ENCODE peak calls at places on chromosomes 6 and 20, in six cellular contexts. E is AG09309; W is NCI-H69; S is activated CD4-positive, CD25-positive, alpha-beta regulatory T cell; O is NCI-H1694; Y is fibroblast of pulmonary artery. L is an unnamed sample.

GRCh38 chr6:24489881-24490280 is 503 bp upstream of the GPLD1 start:
- DNase-seq in S (no peak), Y (peak; percentile 58), W (no peak), O (no peak), E (peak; percentile 35), L (no peak)

GRCh38 chr6:84866715-84867114 is 102.3 kb upstream of the TBX18 start:
- DNase-seq in O (no peak), Y (peak; percentile 45), W (no peak), S (no peak), E (no peak), L (no peak)

GRCh38 chr6:118743744-118744143 is 92.4 kb upstream of the CEP85L start:
- DNase-seq in W (no peak), E (no peak), S (no peak), O (peak; percentile 29), Y (no peak), L (no peak)

GRCh38 chr6:90646936-90647335 is 60.1 kb upstream of the MAP3K7 start:
- DNase-seq in W (no peak), E (no peak), S (no peak), Y (no peak), O (no peak), L (no peak)

GRCh38 chr6:7727150-7727950 is 1.5 kb downstream of the BMP6 start:
- DNase-seq in S (no peak), E (no peak), O (no peak), W (peak; percentile 66), Y (peak; percentile 36), L (peak; percentile 20)

GRCh38 chr6:5997420-5998093 is 9.2 kb downstream of the NRN1 start:
- DNase-seq in W (no peak), Y (no peak), E (no peak), S (no peak), O (no peak), L (no peak)

GRCh38 chr20:33865761-33866160 is 54.6 kb downstream of the CHMP4B start:
- DNase-seq in O (no peak), E (no peak), W (no peak), S (no peak), Y (no peak), L (no peak)

GRCh38 chr6:21500314-21500713 is 93.2 kb upstream of the SOX4 start:
- DNase-seq in W (peak; percentile 88), Y (no peak), O (no peak), S (no peak), E (no peak), L (no peak)

GRCh38 chr6:127458817-127459216 is 372 bp downstream of the KIAA0408 start:
- DNase-seq in Y (peak; percentile 83), W (peak; percentile 72), E (no peak), S (no peak), O (peak; percentile 62), L (no peak)

GRCh38 chr20:11838076-11838636 is 79.5 kb upstream of the BTBD3 start:
- DNase-seq in S (no peak), E (no peak), Y (no peak), O (no peak), W (no peak), L (no peak)

GRCh38 chr6:80548496-80548895 is 442.0 kb downstream of the BCKDHB start:
- DNase-seq in E (peak; percentile 94), S (no peak), O (no peak), W (no peak), Y (peak; percentile 88), L (no peak)

GRCh38 chr6:33439956-33440648 is 14.3 kb upstream of the ZBTB9 start:
- DNase-seq in W (no peak), O (no peak), S (no peak), Y (no peak), E (no peak), L (no peak)

GRCh38 chr6:104728444-104728843 is 131.3 kb downstream of the HACE1 start:
- DNase-seq in Y (peak; percentile 52), W (no peak), E (no peak), O (no peak), S (no peak), L (no peak)

GRCh38 chr6:37373822-37374514 is 20.2 kb downstream of the RNF8 start:
- DNase-seq in S (no peak), W (peak; percentile 51), Y (peak; percentile 48), E (no peak), O (no peak), L (no peak)

GRCh38 chr6:39206250-39206721 is 23.0 kb downstream of the KCNK5 start:
- DNase-seq in O (no peak), S (no peak), Y (no peak), E (no peak), W (no peak), L (no peak)

GRCh38 chr6:41522780-41523548 is 23.2 kb upstream of the FOXP4 start:
- DNase-seq in E (no peak), S (no peak), Y (no peak), W (peak; percentile 92), O (no peak), L (no peak)

GRCh38 chr20:51938557-51939324 is 136.4 kb upstream of the SALL4 start:
- DNase-seq in O (peak; percentile 86), W (peak; percentile 78), E (no peak), S (no peak), Y (no peak), L (no peak)

GRCh38 chr6:21592953-21593352 is 598 bp upstream of the SOX4 start:
- DNase-seq in W (peak; percentile 95), S (no peak), E (no peak), Y (no peak), O (no peak), L (no peak)

GRCh38 chr6:148523051-148523450 is 180.4 kb downstream of the SASH1 start:
- DNase-seq in W (no peak), S (no peak), Y (peak; percentile 72), E (no peak), O (no peak), L (no peak)

GRCh38 chr6:159729598-159729997 is 2.3 kb downstream of the WTAP start:
- DNase-seq in S (no peak), W (peak; percentile 10), O (no peak), E (no peak), Y (peak; percentile 31), L (no peak)

GRCh38 chr20:14434379-14435136 is 97.1 kb upstream of the FLRT3 start:
- DNase-seq in Y (peak; percentile 6), S (no peak), W (peak; percentile 50), E (peak; percentile 4), O (no peak), L (no peak)

GRCh38 chr6:34234667-34235604 is 1.7 kb upstream of the HMGA1 start:
- DNase-seq in W (no peak), O (no peak), Y (no peak), S (no peak), E (no peak), L (peak; percentile 36)

GRCh38 chr6:132218063-132218696 is 183.1 kb downstream of the MOXD1 start:
- DNase-seq in Y (peak; percentile 68), W (peak; percentile 26), S (no peak), E (no peak), O (no peak), L (no peak)

GRCh38 chr20:50285376-50286173 is 94.9 kb downstream of the CEBPB start:
- DNase-seq in O (no peak), E (no peak), Y (peak; percentile 79), W (no peak), S (no peak), L (no peak)

GRCh38 chr20:32332614-32333013 is 25.5 kb upstream of the ASXL1 start:
- DNase-seq in E (no peak), W (no peak), S (no peak), O (no peak), Y (peak; percentile 64), L (no peak)

GRCh38 chr20:9070304-9070703 is 1.4 kb downstream of the PLCB4 start:
- DNase-seq in O (no peak), E (no peak), S (no peak), W (peak; percentile 72), Y (no peak), L (no peak)

GRCh38 chr20:48703107-48703506 is 124.7 kb downstream of the PREX1 start:
- DNase-seq in Y (no peak), W (peak; percentile 13), O (peak; percentile 23), E (no peak), S (no peak), L (no peak)

GRCh38 chr20:45419188-45420091 is 3.5 kb downstream of the PIGT start:
- DNase-seq in Y (peak; percentile 99), S (no peak), O (no peak), E (peak; percentile 93), W (peak; percentile 94), L (no peak)

L was measured in Caco-2.